ENCODE peak calls at places on chromosomes 4 and X, in nine cellular contexts. One of them, this sample, is unnamed.

GRCh38 chrX:151727346-151727745 is 7.2 kb upstream of the CNGA2 start:
- DNase-seq in MG63: no peak
- DNase-seq in astrocyte of the spinal cord: no peak
- DNase-seq in AG10803: no peak
- DNase-seq in adrenal gland: no peak
- DNase-seq in transverse colon: no peak
- DNase-seq in BE2C: no peak
- DNase-seq in AG04450: no peak
- DNase-seq in pancreas: no peak
- DNase-seq in this sample: no peak

GRCh38 chr4:38237139-38237538 is 276.9 kb downstream of the PTTG2 start:
- DNase-seq in MG63: peak
- DNase-seq in astrocyte of the spinal cord: peak
- DNase-seq in AG10803: peak
- DNase-seq in adrenal gland: no peak
- DNase-seq in transverse colon: no peak
- DNase-seq in BE2C: no peak
- DNase-seq in AG04450: peak
- DNase-seq in pancreas: no peak
- DNase-seq in this sample: no peak

GRCh38 chr4:181822005-181822375 is 421.2 kb upstream of the TENM3 start:
- DNase-seq in MG63: no peak
- DNase-seq in astrocyte of the spinal cord: peak
- DNase-seq in AG10803: no peak
- DNase-seq in adrenal gland: peak
- DNase-seq in transverse colon: no peak
- DNase-seq in BE2C: peak
- DNase-seq in AG04450: no peak
- DNase-seq in pancreas: peak
- DNase-seq in this sample: no peak

GRCh38 chrX:107505223-107505622 is 55.8 kb downstream of the FRMPD3 start:
- DNase-seq in MG63: no peak
- DNase-seq in astrocyte of the spinal cord: no peak
- DNase-seq in AG10803: no peak
- DNase-seq in adrenal gland: no peak
- DNase-seq in transverse colon: no peak
- DNase-seq in BE2C: no peak
- DNase-seq in AG04450: no peak
- DNase-seq in pancreas: no peak
- DNase-seq in this sample: no peak

GRCh38 chr4:186723207-186724047 is at the start of gene FAT1:
- DNase-seq in MG63: peak
- DNase-seq in astrocyte of the spinal cord: peak
- DNase-seq in AG10803: peak
- DNase-seq in adrenal gland: peak
- DNase-seq in transverse colon: peak
- DNase-seq in BE2C: peak
- DNase-seq in AG04450: no peak
- DNase-seq in pancreas: peak
- DNase-seq in this sample: peak

GRCh38 chr4:90786602-90787001 is 659.4 kb downstream of the CCSER1 start:
- DNase-seq in MG63: no peak
- DNase-seq in astrocyte of the spinal cord: no peak
- DNase-seq in AG10803: no peak
- DNase-seq in adrenal gland: no peak
- DNase-seq in transverse colon: no peak
- DNase-seq in BE2C: no peak
- DNase-seq in AG04450: no peak
- DNase-seq in pancreas: no peak
- DNase-seq in this sample: no peak

GRCh38 chr4:164136181-164136616 is 617.7 kb upstream of the SMIM31 start:
- DNase-seq in MG63: peak
- DNase-seq in astrocyte of the spinal cord: peak
- DNase-seq in AG10803: no peak
- DNase-seq in adrenal gland: no peak
- DNase-seq in transverse colon: no peak
- DNase-seq in BE2C: no peak
- DNase-seq in AG04450: no peak
- DNase-seq in pancreas: no peak
- DNase-seq in this sample: no peak

GRCh38 chrX:131711478-131711867 is 167.6 kb downstream of the OR13H1 start:
- DNase-seq in MG63: no peak
- DNase-seq in astrocyte of the spinal cord: no peak
- DNase-seq in AG10803: no peak
- DNase-seq in adrenal gland: no peak
- DNase-seq in transverse colon: no peak
- DNase-seq in BE2C: no peak
- DNase-seq in AG04450: no peak
- DNase-seq in pancreas: no peak
- DNase-seq in this sample: no peak

GRCh38 chr4:107094976-107095375 is 58.9 kb upstream of the DKK2 start:
- DNase-seq in MG63: no peak
- DNase-seq in astrocyte of the spinal cord: no peak
- DNase-seq in AG10803: peak
- DNase-seq in adrenal gland: no peak
- DNase-seq in transverse colon: no peak
- DNase-seq in BE2C: no peak
- DNase-seq in AG04450: no peak
- DNase-seq in pancreas: no peak
- DNase-seq in this sample: no peak

GRCh38 chrX:56248492-56248891 is 16.3 kb downstream of the KLF8 start:
- DNase-seq in MG63: no peak
- DNase-seq in astrocyte of the spinal cord: peak
- DNase-seq in AG10803: peak
- DNase-seq in adrenal gland: peak
- DNase-seq in transverse colon: peak
- DNase-seq in BE2C: peak
- DNase-seq in AG04450: no peak
- DNase-seq in pancreas: peak
- DNase-seq in this sample: peak

GRCh38 chr4:151808120-151808529 is 47.3 kb upstream of the GATB start:
- DNase-seq in MG63: peak
- DNase-seq in astrocyte of the spinal cord: peak
- DNase-seq in AG10803: no peak
- DNase-seq in adrenal gland: peak
- DNase-seq in transverse colon: no peak
- DNase-seq in BE2C: no peak
- DNase-seq in AG04450: no peak
- DNase-seq in pancreas: no peak
- DNase-seq in this sample: no peak

GRCh38 chrX:19697416-19697815 is 182.1 kb upstream of the MAP3K15 start:
- DNase-seq in MG63: no peak
- DNase-seq in astrocyte of the spinal cord: peak
- DNase-seq in AG10803: no peak
- DNase-seq in adrenal gland: no peak
- DNase-seq in transverse colon: no peak
- DNase-seq in BE2C: no peak
- DNase-seq in AG04450: no peak
- DNase-seq in pancreas: no peak
- DNase-seq in this sample: no peak

GRCh38 chr4:80049813-80050534 is 23.1 kb downstream of the ANTXR2 start:
- DNase-seq in MG63: no peak
- DNase-seq in astrocyte of the spinal cord: no peak
- DNase-seq in AG10803: peak
- DNase-seq in adrenal gland: no peak
- DNase-seq in transverse colon: no peak
- DNase-seq in BE2C: no peak
- DNase-seq in AG04450: no peak
- DNase-seq in pancreas: no peak
- DNase-seq in this sample: no peak

GRCh38 chrX:6226053-6226645 is 2.5 kb downstream of the NLGN4X start:
- DNase-seq in MG63: no peak
- DNase-seq in astrocyte of the spinal cord: peak
- DNase-seq in AG10803: no peak
- DNase-seq in adrenal gland: no peak
- DNase-seq in transverse colon: no peak
- DNase-seq in BE2C: no peak
- DNase-seq in AG04450: no peak
- DNase-seq in pancreas: no peak
- DNase-seq in this sample: no peak
- H3K4me3 ChIP-seq in MG63: no peak
- H3K4me3 ChIP-seq in astrocyte of the spinal cord: peak
- H3K4me3 ChIP-seq in AG10803: no peak
- H3K4me3 ChIP-seq in adrenal gland: no peak
- H3K4me3 ChIP-seq in transverse colon: peak
- H3K4me3 ChIP-seq in BE2C: no peak
- H3K4me3 ChIP-seq in AG04450: no peak
- H3K4me3 ChIP-seq in pancreas: no peak
- H3K4me3 ChIP-seq in this sample: peak

GRCh38 chr4:7874838-7875237 is 64.8 kb downstream of the AFAP1 start:
- DNase-seq in MG63: no peak
- DNase-seq in astrocyte of the spinal cord: no peak
- DNase-seq in AG10803: no peak
- DNase-seq in adrenal gland: no peak
- DNase-seq in transverse colon: no peak
- DNase-seq in BE2C: no peak
- DNase-seq in AG04450: no peak
- DNase-seq in pancreas: no peak
- DNase-seq in this sample: no peak

GRCh38 chr4:7877131-7877530 is 62.5 kb downstream of the AFAP1 start:
- DNase-seq in MG63: no peak
- DNase-seq in astrocyte of the spinal cord: no peak
- DNase-seq in AG10803: no peak
- DNase-seq in adrenal gland: no peak
- DNase-seq in transverse colon: no peak
- DNase-seq in BE2C: no peak
- DNase-seq in AG04450: no peak
- DNase-seq in pancreas: no peak
- DNase-seq in this sample: no peak

GRCh38 chr4:7873881-7874280 is 65.8 kb downstream of the AFAP1 start:
- DNase-seq in MG63: no peak
- DNase-seq in astrocyte of the spinal cord: no peak
- DNase-seq in AG10803: no peak
- DNase-seq in adrenal gland: no peak
- DNase-seq in transverse colon: no peak
- DNase-seq in BE2C: no peak
- DNase-seq in AG04450: no peak
- DNase-seq in pancreas: no peak
- DNase-seq in this sample: no peak

GRCh38 chr4:7878323-7878722 is 61.3 kb downstream of the AFAP1 start:
- DNase-seq in MG63: no peak
- DNase-seq in astrocyte of the spinal cord: no peak
- DNase-seq in AG10803: no peak
- DNase-seq in adrenal gland: no peak
- DNase-seq in transverse colon: no peak
- DNase-seq in BE2C: no peak
- DNase-seq in AG04450: no peak
- DNase-seq in pancreas: no peak
- DNase-seq in this sample: no peak

DNA sequence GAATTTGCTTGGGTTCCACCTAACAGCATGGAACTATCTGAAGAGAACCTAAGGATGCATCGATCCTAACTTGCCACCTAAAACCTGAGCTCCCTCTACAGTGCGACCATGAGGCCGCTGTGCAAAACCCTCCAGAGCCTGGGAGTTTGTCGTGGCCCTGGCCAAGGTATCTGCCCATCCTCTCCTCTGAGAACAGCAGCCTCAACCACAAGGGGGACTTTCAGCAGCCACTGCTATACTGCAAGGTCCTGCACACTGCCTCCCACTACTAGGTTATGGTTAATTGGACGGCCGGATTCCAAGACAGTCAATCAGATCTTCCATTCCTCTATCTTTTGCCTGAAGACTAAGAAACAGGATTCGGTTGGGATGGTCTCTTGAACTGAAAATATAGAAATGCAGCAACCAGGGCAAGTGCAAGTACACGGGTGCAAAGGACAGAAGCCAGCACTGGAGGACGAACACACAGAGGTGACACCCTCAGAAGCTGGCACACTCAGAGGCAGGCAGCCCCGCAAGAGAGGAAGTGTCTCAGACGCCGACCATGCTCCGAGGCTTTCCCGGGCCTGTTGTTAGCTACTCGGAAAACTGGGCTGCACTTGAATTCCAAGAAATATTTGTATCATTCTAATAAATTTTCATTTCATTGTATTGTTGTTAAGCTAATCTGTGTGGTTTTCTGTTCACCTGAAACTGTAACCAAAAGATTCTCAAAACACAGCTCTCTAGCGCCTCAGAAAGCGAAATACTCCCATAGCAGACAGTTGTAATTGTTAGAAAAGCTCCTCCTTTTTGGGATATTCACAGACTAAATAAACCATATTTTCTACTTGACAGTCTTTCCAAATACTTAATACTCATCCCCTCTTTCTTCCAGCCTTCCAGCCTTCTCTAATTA is 63.3 kb downstream of the AFAP1 start:
- DNase-seq in MG63: no peak
- DNase-seq in astrocyte of the spinal cord: peak
- DNase-seq in AG10803: peak
- DNase-seq in adrenal gland: no peak
- DNase-seq in transverse colon: no peak
- DNase-seq in BE2C: peak
- DNase-seq in AG04450: no peak
- DNase-seq in pancreas: no peak
- DNase-seq in this sample: no peak
- H3K4me3 ChIP-seq in MG63: no peak
- H3K4me3 ChIP-seq in astrocyte of the spinal cord: no peak
- H3K4me3 ChIP-seq in AG10803: peak
- H3K4me3 ChIP-seq in adrenal gland: no peak
- H3K4me3 ChIP-seq in transverse colon: no peak
- H3K4me3 ChIP-seq in BE2C: peak
- H3K4me3 ChIP-seq in AG04450: peak
- H3K4me3 ChIP-seq in pancreas: no peak
- H3K4me3 ChIP-seq in this sample: no peak

GRCh38 chrX:120014354-120015129 is 62.9 kb downstream of the RHOXF2B start:
- DNase-seq in MG63: no peak
- DNase-seq in astrocyte of the spinal cord: no peak
- DNase-seq in AG10803: no peak
- DNase-seq in adrenal gland: peak
- DNase-seq in transverse colon: no peak
- DNase-seq in BE2C: no peak
- DNase-seq in AG04450: no peak
- DNase-seq in pancreas: no peak
- DNase-seq in this sample: no peak
- H3K4me3 ChIP-seq in MG63: no peak
- H3K4me3 ChIP-seq in astrocyte of the spinal cord: no peak
- H3K4me3 ChIP-seq in AG10803: no peak
- H3K4me3 ChIP-seq in adrenal gland: no peak
- H3K4me3 ChIP-seq in transverse colon: no peak
- H3K4me3 ChIP-seq in BE2C: no peak
- H3K4me3 ChIP-seq in AG04450: no peak
- H3K4me3 ChIP-seq in pancreas: peak
- H3K4me3 ChIP-seq in this sample: no peak

GRCh38 chr4:34108456-34108855 is 2135.9 kb downstream of the ARAP2 start:
- DNase-seq in MG63: no peak
- DNase-seq in astrocyte of the spinal cord: peak
- DNase-seq in AG10803: peak
- DNase-seq in adrenal gland: no peak
- DNase-seq in transverse colon: no peak
- DNase-seq in BE2C: peak
- DNase-seq in AG04450: no peak
- DNase-seq in pancreas: no peak
- DNase-seq in this sample: no peak

DNA sequence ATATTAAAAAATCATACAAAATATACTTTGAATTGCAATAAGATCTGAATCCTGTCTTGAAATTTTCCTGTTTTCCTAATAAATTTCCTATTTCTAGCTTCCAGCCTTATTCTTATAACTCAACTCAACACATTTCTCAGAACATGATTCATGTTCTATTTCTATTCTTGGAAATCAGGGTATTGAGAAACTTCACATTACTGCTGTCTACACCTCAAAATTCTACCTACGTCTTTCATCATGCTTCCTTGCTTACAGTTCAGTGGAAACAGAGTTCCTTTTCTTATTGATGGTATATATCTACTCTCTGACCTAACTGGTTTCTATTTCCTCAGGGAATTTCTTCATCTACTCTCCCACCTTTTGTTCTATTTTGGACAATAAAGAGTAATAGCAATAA is 2139.0 kb downstream of the ARAP2 start:
- DNase-seq in MG63: no peak
- DNase-seq in astrocyte of the spinal cord: no peak
- DNase-seq in AG10803: peak
- DNase-seq in adrenal gland: no peak
- DNase-seq in transverse colon: no peak
- DNase-seq in BE2C: no peak
- DNase-seq in AG04450: no peak
- DNase-seq in pancreas: no peak
- DNase-seq in this sample: no peak
- H3K4me3 ChIP-seq in MG63: no peak
- H3K4me3 ChIP-seq in astrocyte of the spinal cord: no peak
- H3K4me3 ChIP-seq in AG10803: no peak
- H3K4me3 ChIP-seq in adrenal gland: no peak
- H3K4me3 ChIP-seq in transverse colon: no peak
- H3K4me3 ChIP-seq in BE2C: no peak
- H3K4me3 ChIP-seq in AG04450: no peak
- H3K4me3 ChIP-seq in pancreas: no peak
- H3K4me3 ChIP-seq in this sample: no peak